ENCODE peak calls at places on chromosomes 4 and X, in seven cellular contexts. M is CD8-positive, alpha-beta T cell; R is fibroblast of lung; G is HS-5; F is sigmoid colon; O is T-helper 1 cell; T is activated CD8-positive, alpha-beta memory T cell treated with anti-CD3 and anti-CD28 coated beads for 4 hours. Y is an unnamed sample.

GRCh38 chrX:132270699-132271098 is 51.5 kb upstream of the RAP2C start:
- DNase-seq in M (no peak), R (peak), G (peak), F (peak), O (no peak), T (no peak), Y (peak)

GRCh38 chrX:20965270-20966044 is 408.8 kb upstream of the CNKSR2 start:
- DNase-seq in M (no peak), R (no peak), G (no peak), F (no peak), O (no peak), T (no peak), Y (no peak)

GRCh38 chrX:103607385-103608304 is at the start of gene TCEAL3:
- DNase-seq in M (peak), R (peak), G (no peak), F (peak), O (peak), T (no peak), Y (peak)

GRCh38 chr4:122500852-122501501 is 44.5 kb upstream of the IL2 start:
- DNase-seq in M (no peak), R (peak), G (no peak), F (no peak), O (no peak), T (no peak), Y (no peak)

GRCh38 chrX:13101439-13102139 is 57.2 kb upstream of the FAM9C start:
- DNase-seq in M (no peak), R (peak), G (peak), F (peak), O (peak), T (no peak), Y (peak)

GRCh38 chr4:150656882-150657281 is 74.9 kb downstream of the MAB21L2 start:
- DNase-seq in M (no peak), R (no peak), G (no peak), F (no peak), O (no peak), T (no peak), Y (no peak)

GRCh38 chr4:41609851-41610250 is 71.9 kb downstream of the LIMCH1 start:
- DNase-seq in M (no peak), R (no peak), G (no peak), F (no peak), O (no peak), T (no peak), Y (no peak)

GRCh38 chr4:22667332-22667731 is 25.4 kb upstream of the GBA3 start:
- DNase-seq in M (no peak), R (peak), G (no peak), F (no peak), O (no peak), T (no peak), Y (no peak)

GRCh38 chr4:154660052-154660451 is 47.6 kb upstream of the FGG start:
- DNase-seq in M (no peak), R (peak), G (no peak), F (no peak), O (no peak), T (no peak), Y (no peak)

GRCh38 chr4:170420255-170420693 is 330.5 kb upstream of the AADAT start:
- DNase-seq in M (no peak), R (peak), G (no peak), F (no peak), O (no peak), T (no peak), Y (no peak)

GRCh38 chr4:123299212-123299651 is 97.4 kb upstream of the SPRY1 start:
- DNase-seq in M (no peak), R (peak), G (peak), F (no peak), O (no peak), T (no peak), Y (no peak)

GRCh38 chr4:88600129-88600849 is 8.0 kb downstream of the HERC3 start:
- DNase-seq in M (no peak), R (peak), G (no peak), F (no peak), O (no peak), T (no peak), Y (no peak)

GRCh38 chr4:4555916-4556315 is 14.1 kb upstream of the STX18 start:
- DNase-seq in M (no peak), R (peak), G (peak), F (no peak), O (no peak), T (no peak), Y (no peak)

GRCh38 chr4:39022241-39022640 is 10.0 kb downstream of the TMEM156 start:
- DNase-seq in M (no peak), R (no peak), G (no peak), F (no peak), O (no peak), T (no peak), Y (no peak)

GRCh38 chr4:38803833-38804653 is 548 bp downstream of the TLR1 start:
- DNase-seq in M (no peak), R (no peak), G (no peak), F (no peak), O (no peak), T (no peak), Y (no peak)

GRCh38 chr4:174764105-174764729 is 64.8 kb downstream of the GLRA3 start:
- DNase-seq in M (no peak), R (peak), G (peak), F (no peak), O (no peak), T (no peak), Y (no peak)

GRCh38 chr4:112075129-112075753 is 70.0 kb upstream of the FAM241A start:
- DNase-seq in M (no peak), R (peak), G (peak), F (no peak), O (no peak), T (peak), Y (no peak)

GRCh38 chrX:39336709-39337294 is 535.5 kb downstream of the MID1IP1 start:
- DNase-seq in M (no peak), R (peak), G (no peak), F (peak), O (no peak), T (no peak), Y (no peak)

GRCh38 chr4:80096175-80096850 is 23.3 kb upstream of the ANTXR2 start:
- DNase-seq in M (no peak), R (peak), G (no peak), F (no peak), O (no peak), T (no peak), Y (no peak)

GRCh38 chr4:4427478-4427870 is 40.6 kb downstream of the NSG1 start:
- DNase-seq in M (no peak), R (no peak), G (no peak), F (no peak), O (no peak), T (no peak), Y (no peak)

GRCh38 chr4:138513535-138513934 is 271.4 kb upstream of the SLC7A11 start:
- DNase-seq in M (no peak), R (no peak), G (no peak), F (no peak), O (no peak), T (no peak), Y (no peak)

GRCh38 chr4:75141162-75141561 is 208.2 kb downstream of the PARM1 start:
- DNase-seq in M (no peak), R (no peak), G (no peak), F (no peak), O (no peak), T (no peak), Y (no peak)

GRCh38 chr4:62344474-62344873 is 1144.3 kb downstream of the ADGRL3 start:
- DNase-seq in M (no peak), R (no peak), G (no peak), F (no peak), O (no peak), T (no peak), Y (no peak)

GRCh38 chrX:25344191-25344936 is 328.6 kb upstream of the ARX start:
- DNase-seq in M (no peak), R (no peak), G (no peak), F (no peak), O (no peak), T (no peak), Y (no peak)

GRCh38 chrX:916235-916609 is 285.6 kb downstream of the SHOX start:
- DNase-seq in M (no peak), R (no peak), G (no peak), F (no peak), O (no peak), T (no peak), Y (no peak)

GRCh38 chr4:10123227-10124101 is 6.9 kb upstream of the WDR1 start:
- DNase-seq in M (no peak), R (peak), G (no peak), F (no peak), O (no peak), T (no peak), Y (no peak)

GRCh38 chrX:150363561-150364346 is 637 bp downstream of the MAMLD1 start:
- DNase-seq in M (no peak), R (peak), G (peak), F (no peak), O (no peak), T (no peak), Y (no peak)

GRCh38 chr4:77001907-77002306 is 52.4 kb downstream of the SEPTIN11 start:
- DNase-seq in M (no peak), R (peak), G (no peak), F (no peak), O (no peak), T (no peak), Y (no peak)

GRCh38 chr4:112448211-112448745 is 67.7 kb downstream of the NEUROG2 start:
- DNase-seq in M (no peak), R (no peak), G (peak), F (no peak), O (no peak), T (no peak), Y (no peak)

GRCh38 chr4:8637456-8637984 is 45.0 kb downstream of the CPZ start:
- DNase-seq in M (no peak), R (no peak), G (no peak), F (peak), O (peak), T (no peak), Y (no peak)

GRCh38 chr4:108828620-108829019 is 65.8 kb upstream of the ETNPPL start:
- DNase-seq in M (no peak), R (no peak), G (no peak), F (no peak), O (no peak), T (no peak), Y (no peak)

GRCh38 chr4:184957451-184958115 is 60.7 kb upstream of the HELT start:
- DNase-seq in M (no peak), R (no peak), G (no peak), F (no peak), O (no peak), T (no peak), Y (no peak)

GRCh38 chr4:40055873-40056721 is 553 bp upstream of the N4BP2 start:
- DNase-seq in M (peak), R (peak), G (peak), F (peak), O (peak), T (peak), Y (peak)

GRCh38 chr4:142021181-142021580 is 384.8 kb downstream of the IL15 start:
- DNase-seq in M (no peak), R (no peak), G (no peak), F (no peak), O (no peak), T (no peak), Y (no peak)

GRCh38 chrX:23898412-23898959 is 9.3 kb downstream of the APOO start:
- DNase-seq in M (no peak), R (peak), G (no peak), F (no peak), O (no peak), T (no peak), Y (no peak)

GRCh38 chrX:151227637-151228036 is 51.3 kb downstream of the GPR50 start:
- DNase-seq in M (no peak), R (no peak), G (no peak), F (no peak), O (no peak), T (no peak), Y (no peak)

GRCh38 chrX:12791253-12792228 is at the start of gene PRPS2:
- DNase-seq in M (peak), R (peak), G (no peak), F (peak), O (peak), T (peak), Y (peak)

GRCh38 chr4:36325499-36325898 is 44.1 kb downstream of the DTHD1 start:
- DNase-seq in M (no peak), R (no peak), G (no peak), F (no peak), O (no peak), T (no peak), Y (no peak)